ENCODE peak calls at places on chromosomes 4 and X, in five cellular contexts. F is GM12865, Y is mammary epithelial cell, Q is fibroblast of mammary gland, K is astrocyte of the spinal cord. L is an unnamed sample.

GRCh38 chrX:103330601-103331397 is 760 bp downstream of the TCEAL7 start:
- DNase-seq in F (no peak), K (peak), Y (no peak), Q (peak), L (peak)

GRCh38 chrX:150476183-150476699 is 92.2 kb upstream of the MTM1 start:
- DNase-seq in Y (no peak), F (no peak), K (peak), Q (peak), L (peak)

GRCh38 chrX:26008042-26008441 is 130.1 kb upstream of the MAGEB18 start:
- DNase-seq in Y (no peak), Q (no peak), F (no peak), K (no peak), L (no peak)

GRCh38 chr4:106618920-106619319 is 250.3 kb upstream of the GIMD1 start:
- DNase-seq in Q (peak), Y (no peak), K (no peak), F (no peak), L (no peak)

GRCh38 chr4:119040711-119041185 is 94.9 kb upstream of the MYOZ2 start:
- DNase-seq in K (peak), Q (peak), F (peak), Y (peak), L (peak)

GRCh38 chr4:7013171-7013570 is 30.0 kb upstream of the TADA2B start:
- DNase-seq in K (no peak), Q (no peak), F (no peak), Y (no peak), L (no peak)

GRCh38 chrX:140298946-140299345 is 205.9 kb downstream of the SOX3 start:
- DNase-seq in K (peak), Q (no peak), Y (no peak), F (no peak), L (no peak)

GRCh38 chr4:803884-804283 is 22.0 kb downstream of the CPLX1 start:
- DNase-seq in K (no peak), Y (no peak), F (no peak), Q (no peak), L (no peak)

GRCh38 chr4:95546236-95546635 is 2.5 kb downstream of the UNC5C start:
- DNase-seq in Y (peak), Q (no peak), F (no peak), K (no peak), L (peak)
- H3K4me3 ChIP-seq in Y (peak), Q (no peak), F (no peak), K (no peak), L (peak)

GRCh38 chrX:85309717-85310116 is 65.9 kb downstream of the ZNF711 start:
- DNase-seq in K (no peak), Y (no peak), F (no peak), Q (no peak), L (no peak)
- TF ChIP-seq CTCF in K (no peak), Y (no peak), F (no peak), Q (no peak), L (no peak)

GRCh38 chr4:113636438-113636818 is 125.1 kb downstream of the CAMK2D start:
- DNase-seq in K (no peak), Q (no peak), Y (no peak), F (peak), L (no peak)

GRCh38 chr4:113635739-113636437 is 125.7 kb downstream of the CAMK2D start:
- DNase-seq in Y (no peak), Q (peak), F (peak), K (peak), L (peak)

GRCh38 chr4:113636877-113637276 is 124.7 kb downstream of the CAMK2D start:
- DNase-seq in Q (peak), Y (peak), K (peak), F (peak), L (peak)

GRCh38 chr4:113633467-113633866 is 128.1 kb downstream of the CAMK2D start:
- DNase-seq in F (no peak), K (no peak), Q (no peak), Y (no peak), L (no peak)

DNA sequence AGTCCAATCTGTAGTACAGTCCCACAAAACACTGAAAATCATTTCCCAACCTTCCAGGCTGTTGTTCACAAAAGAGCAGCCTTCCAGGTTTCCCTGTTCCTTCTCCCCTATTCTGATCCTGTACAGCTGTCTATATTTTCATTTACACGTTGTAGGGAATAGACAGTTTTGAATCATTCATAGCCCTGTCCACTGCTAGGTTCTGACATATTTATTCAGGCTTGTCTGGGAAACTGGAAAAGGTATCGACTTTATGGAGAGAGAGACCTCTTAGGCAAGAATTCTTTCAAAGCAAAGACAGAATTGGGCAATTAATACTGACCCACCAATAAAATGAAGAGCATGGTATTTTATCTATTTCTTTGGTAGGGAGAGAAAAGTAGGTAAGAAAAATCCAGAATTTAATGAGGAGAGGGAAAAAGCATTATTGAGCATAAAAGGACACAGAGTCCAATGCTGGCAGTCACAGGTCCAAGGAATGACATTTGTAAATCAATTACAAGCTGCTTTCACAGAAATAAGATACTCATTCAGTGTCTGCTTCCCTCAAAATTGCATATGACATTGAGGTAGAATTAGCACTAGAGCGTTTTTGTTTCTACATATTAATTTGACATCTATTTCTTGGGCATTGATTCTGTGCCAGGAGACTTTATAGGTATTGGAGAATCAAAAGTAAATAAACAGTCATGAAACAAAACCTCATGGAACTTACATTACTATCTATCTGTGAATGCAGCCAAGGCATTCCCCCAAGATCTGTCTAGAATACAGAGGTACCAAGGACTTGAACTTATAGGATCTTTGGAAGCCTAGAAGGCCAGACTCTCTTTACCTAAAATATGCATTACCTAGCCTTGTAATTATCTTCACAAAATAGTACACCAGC is 127.2 kb downstream of the CAMK2D start:
- DNase-seq in Y (no peak), K (no peak), F (no peak), Q (no peak), L (no peak)
- H3K4me3 ChIP-seq in Y (no peak), K (no peak), F (no peak), Q (no peak), L (no peak)

GRCh38 chr4:16908377-16909021 is 10.1 kb upstream of the LDB2 start:
- DNase-seq in F (no peak), K (no peak), Q (no peak), Y (no peak), L (no peak)
- TF ChIP-seq CTCF in F (no peak), K (no peak), Q (no peak), Y (no peak), L (no peak)

DNA sequence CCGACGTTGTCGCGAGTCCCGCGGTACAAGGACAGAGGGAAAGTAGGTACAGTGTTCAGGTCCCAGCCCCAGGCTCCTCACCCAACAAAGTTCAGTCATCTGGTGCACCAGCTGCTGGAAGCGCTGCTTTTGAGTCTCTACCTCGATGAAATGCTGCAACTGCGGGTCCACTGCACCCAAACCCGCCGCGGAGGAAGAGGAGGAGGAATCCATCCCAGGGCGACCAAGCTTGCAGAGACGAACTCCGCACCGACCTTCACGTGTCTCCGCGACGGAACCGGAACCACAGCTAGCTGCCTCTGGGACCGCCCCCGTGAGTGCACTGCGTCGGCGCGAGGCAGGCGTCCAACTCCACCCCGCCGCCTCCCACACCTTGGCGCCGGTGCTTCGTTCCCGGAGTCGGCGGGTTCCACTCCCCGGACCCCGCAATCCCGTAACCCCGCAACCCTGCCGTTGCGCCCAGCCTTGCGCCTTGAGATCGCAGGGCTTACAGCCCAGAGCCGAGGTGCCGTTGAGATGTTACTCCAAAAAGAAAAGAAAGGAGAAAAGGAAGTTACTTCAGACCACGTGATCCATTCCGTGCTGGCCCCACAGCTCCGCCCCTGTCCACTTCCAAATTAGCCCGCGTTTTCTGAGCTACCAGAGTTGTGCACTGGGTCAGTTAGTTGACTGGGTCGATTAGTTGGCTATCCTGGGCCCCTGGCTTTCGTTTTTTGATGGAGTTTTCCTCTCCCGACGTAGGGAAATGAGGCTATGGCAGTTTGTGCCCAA is at the start of gene TIMM8A:
- DNase-seq in Y (peak), K (peak), F (peak), Q (peak), L (peak)
- H3K4me3 ChIP-seq in Y (peak), K (peak), F (peak), Q (peak), L (peak)

DNA sequence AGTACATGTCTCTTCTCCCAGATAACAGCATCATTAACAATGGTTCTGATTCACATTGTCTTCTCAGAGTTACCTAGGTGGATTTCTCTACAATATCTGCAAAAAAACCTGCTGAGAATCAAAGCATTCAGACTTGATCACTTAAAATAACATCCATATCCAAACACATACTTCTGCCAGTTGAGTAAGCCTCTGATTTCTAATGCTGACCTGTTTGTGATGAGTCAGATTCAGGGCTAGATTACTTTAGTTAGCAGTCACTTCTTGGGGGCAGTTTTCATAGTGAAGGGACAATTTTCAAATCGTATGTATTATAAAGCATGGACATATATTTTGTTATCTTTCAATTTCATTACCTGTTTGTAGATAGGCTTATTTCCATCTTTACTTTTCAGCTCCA is 35.5 kb downstream of the CCNI start:
- DNase-seq in F (no peak), Q (peak), K (peak), Y (peak), L (no peak)
- TF ChIP-seq CTCF in F (no peak), Q (no peak), K (no peak), Y (no peak), L (no peak)

L was measured in cardiac fibroblast.